ENCODE peak calls at places on chromosomes 12 and 14, in eight cellular contexts. Z is PC-3, X is ascending aorta, U is right atrium auricular region, P is OCI-LY7, M is suprapubic skin, Y is transverse colon, E is DND-41. G is an unnamed sample.

GRCh38 chr14:68659021-68659931 is 133.6 kb downstream of the ZFP36L1 start:
- DNase-seq in E (no peak), X (no peak), Z (no peak), P (no peak), M (no peak), U (peak; percentile 58), Y (no peak), G (no peak)

GRCh38 chr12:33596061-33596460 is 156.4 kb upstream of the SYT10 start:
- DNase-seq in Z (no peak), M (no peak), U (no peak), E (no peak), X (no peak), Y (no peak), P (no peak), G (no peak)

GRCh38 chr14:89719371-89720075 is 235.0 kb downstream of the EFCAB11 start:
- DNase-seq in X (no peak), E (no peak), Y (no peak), U (no peak), Z (no peak), P (no peak), M (no peak), G (no peak)

GRCh38 chr12:63440063-63440462 is 228.2 kb downstream of the DPY19L2 start:
- DNase-seq in E (no peak), M (no peak), P (no peak), Z (peak; percentile 5), Y (no peak), U (no peak), X (no peak), G (no peak)

GRCh38 chr14:32028599-32028998 is 48.5 kb upstream of the ARHGAP5 start:
- DNase-seq in E (no peak), P (peak; percentile 1), U (no peak), Z (peak; percentile 70), M (no peak), Y (no peak), X (no peak), G (no peak)

GRCh38 chr14:92677087-92677668 is 71.2 kb downstream of the LGMN start:
- DNase-seq in Y (no peak), X (no peak), Z (no peak), E (no peak), P (peak; percentile 36), M (no peak), U (no peak), G (no peak)

GRCh38 chr12:28489256-28489655 is 299.0 kb downstream of the CCDC91 start:
- DNase-seq in U (no peak), X (no peak), Z (no peak), E (no peak), P (no peak), M (no peak), Y (no peak), G (peak; percentile 24)

GRCh38 chr12:70049596-70050360 is 193.5 kb upstream of the CNOT2 start:
- DNase-seq in M (no peak), E (no peak), Y (peak; percentile 14), P (peak; percentile 26), Z (peak; percentile 96), X (no peak), U (no peak), G (no peak)

GRCh38 chr14:100864960-100865681 is 38.4 kb downstream of the RTL1 start:
- DNase-seq in P (no peak), X (no peak), M (peak; percentile 40), Y (no peak), U (no peak), Z (peak; percentile 42), E (no peak), G (no peak)

GRCh38 chr12:101637936-101638335 is 43.2 kb downstream of the MYBPC1 start:
- DNase-seq in U (no peak), M (no peak), Y (no peak), P (no peak), X (no peak), Z (no peak), E (no peak), G (no peak)

GRCh38 chr14:81450100-81450531 is 50.0 kb upstream of the STON2 start:
- DNase-seq in E (no peak), X (no peak), Z (no peak), U (peak; percentile 72), Y (no peak), P (no peak), M (no peak), G (no peak)

GRCh38 chr12:129606239-129606638 is 297.6 kb downstream of the TMEM132D start:
- DNase-seq in U (no peak), P (no peak), X (no peak), Y (no peak), M (no peak), E (no peak), Z (no peak), G (no peak)

GRCh38 chr14:53450871-53451270 is 297.7 kb upstream of the DDHD1 start:
- DNase-seq in E (no peak), M (no peak), U (no peak), X (no peak), Y (peak; percentile 45), Z (peak; percentile 66), P (no peak), G (peak; percentile 11)

GRCh38 chr12:103566398-103566797 is 20.7 kb upstream of the STAB2 start:
- DNase-seq in Y (no peak), P (no peak), X (no peak), E (no peak), U (no peak), M (no peak), Z (no peak), G (no peak)

GRCh38 chr12:50220357-50221061 is 53.3 kb upstream of the CERS5 start:
- DNase-seq in U (no peak), X (no peak), M (no peak), Z (peak; percentile 78), E (peak; percentile 50), Y (no peak), P (peak; percentile 45), G (peak; percentile 50)
- TF ChIP-seq CTCF in U (no peak), X (no peak), M (no peak), Z (no peak), E (no peak), Y (no peak), P (no peak), G (no peak)

GRCh38 chr12:104742551-104742961 is 215.5 kb downstream of the SLC41A2 start:
- DNase-seq in U (no peak), P (no peak), X (no peak), M (no peak), Z (no peak), E (no peak), Y (no peak), G (no peak)

GRCh38 chr12:104740668-104741067 is 217.4 kb downstream of the SLC41A2 start:
- DNase-seq in P (peak; percentile 52), Y (peak; percentile 41), Z (no peak), U (no peak), E (no peak), M (no peak), X (no peak), G (no peak)

GRCh38 chr12:104743181-104743580 is 214.9 kb downstream of the SLC41A2 start:
- DNase-seq in Y (no peak), M (no peak), E (no peak), P (no peak), X (no peak), Z (no peak), U (no peak), G (no peak)

GRCh38 chr12:104741072-104741471 is 217.0 kb downstream of the SLC41A2 start:
- DNase-seq in Y (no peak), E (no peak), U (no peak), M (no peak), X (no peak), Z (no peak), P (no peak), G (no peak)

DNA sequence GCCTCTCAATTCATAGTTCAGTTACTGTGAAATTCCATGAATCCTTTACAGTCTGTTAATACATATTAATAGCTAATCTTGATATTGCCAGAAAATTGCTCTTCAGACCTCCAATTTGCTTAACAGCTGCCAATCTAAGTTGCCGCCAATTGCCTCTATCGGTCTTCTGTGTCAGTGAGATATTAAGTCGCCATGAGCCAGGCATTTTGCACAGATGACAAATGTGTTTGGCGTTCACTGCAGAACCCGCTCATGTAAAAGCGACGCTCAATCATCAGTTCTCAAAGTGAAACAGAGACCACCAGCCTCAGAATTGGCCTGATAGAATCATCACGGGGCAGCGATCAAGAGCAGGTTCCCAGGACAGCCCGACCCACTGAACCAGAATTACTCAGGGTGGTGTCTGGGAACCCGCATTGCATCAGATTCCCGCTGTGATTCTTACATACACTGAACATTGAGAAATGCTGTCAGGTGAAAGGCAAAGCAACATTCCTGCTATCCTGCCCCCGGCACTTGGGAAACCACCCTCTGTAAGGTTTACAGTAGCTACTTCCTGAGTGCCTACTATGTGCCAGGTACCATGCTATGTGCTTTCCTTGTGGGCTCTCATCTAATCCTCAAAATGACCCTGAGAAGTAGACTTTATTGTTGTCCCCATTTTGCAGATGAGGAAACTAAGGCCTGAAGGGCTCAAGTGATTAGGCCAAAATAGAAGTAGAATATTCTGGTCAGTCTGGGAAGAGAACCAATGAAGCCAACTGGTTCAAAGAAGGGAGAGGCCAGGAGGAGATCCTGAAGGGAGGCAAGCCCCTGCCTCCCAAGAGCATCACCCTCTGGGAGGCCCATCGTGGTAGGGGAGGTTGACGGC is 216.4 kb downstream of the SLC41A2 start:
- DNase-seq in U (no peak), E (no peak), X (no peak), M (no peak), P (no peak), Y (no peak), Z (no peak), G (no peak)
- H3K27ac ChIP-seq in U (peak overlapping the region; percentile 77), E (peak overlapping the region; percentile 7), X (peak overlapping the region; percentile 71), M (no peak overlapping the region), P (no peak overlapping the region), Y (peak overlapping the region; percentile 44), Z (no peak overlapping the region), G (no peak overlapping the region)

DNA sequence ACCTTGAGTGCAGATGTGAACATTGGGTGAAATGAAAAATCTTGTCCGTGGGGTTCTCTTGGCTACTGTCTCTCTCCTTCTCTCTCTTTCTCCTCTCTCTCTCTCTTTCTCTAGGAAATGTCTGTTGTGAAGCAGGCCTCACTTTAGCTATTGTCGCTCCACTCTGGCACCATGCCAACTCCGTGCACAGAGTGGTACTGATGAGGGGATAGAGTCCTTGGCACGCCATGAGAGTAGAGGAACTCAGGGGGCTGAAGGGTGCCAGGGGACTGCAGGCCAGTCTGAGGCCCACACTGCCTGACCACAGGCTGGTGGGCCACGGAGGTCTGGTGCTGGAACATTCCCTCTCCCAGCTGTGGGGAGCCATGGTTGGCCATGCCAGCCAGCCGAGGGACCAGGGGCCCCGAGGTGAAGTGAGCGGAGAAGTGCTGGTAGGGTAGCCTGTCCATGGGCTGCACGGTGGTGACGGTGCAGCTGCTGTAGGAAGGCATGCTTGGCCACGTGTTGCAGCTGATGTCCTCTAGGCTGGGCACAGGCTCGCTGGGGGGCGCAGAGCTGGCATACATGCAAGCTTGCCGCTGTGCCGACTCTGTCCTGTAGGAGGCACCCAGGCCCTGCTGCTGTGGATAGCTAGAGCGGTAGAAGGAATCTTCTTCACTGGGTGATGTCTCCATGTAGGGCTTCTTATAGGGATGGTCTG is 50.4 kb downstream of the TBX5 start:
- DNase-seq in X (no peak), E (peak; percentile 5), U (no peak), M (no peak), Z (peak; percentile 3), Y (no peak), P (no peak), G (no peak)
- TF ChIP-seq CTCF in X (no peak), E (peak; percentile 44), U (peak; percentile 52), M (no peak), Z (peak; percentile 31), Y (no peak), P (peak; percentile 40), G (no peak)

DNA sequence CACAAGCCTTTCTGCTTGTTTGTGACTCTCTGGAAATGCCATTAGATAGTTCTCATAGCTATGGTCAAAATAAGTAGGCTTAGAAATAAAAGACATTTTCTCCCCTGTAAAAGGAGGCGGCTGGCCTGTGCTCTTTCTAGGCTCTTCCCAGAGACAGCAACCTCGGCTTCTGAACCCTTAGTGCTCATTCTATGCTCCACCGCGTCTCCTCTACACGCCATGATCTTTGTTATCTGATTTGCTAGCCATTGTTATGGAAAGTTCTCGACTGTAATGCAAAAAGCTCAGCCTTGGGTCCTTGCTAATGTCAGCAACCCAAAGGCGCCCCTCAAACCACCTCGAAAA is 64.5 kb downstream of the CRADD start:
- DNase-seq in M (no peak), Z (peak; percentile 45), Y (no peak), P (no peak), U (no peak), E (no peak), X (no peak), G (no peak)
- H3K27ac ChIP-seq in M (peak overlapping the region; percentile 85), Z (peak overlapping the region; percentile 78), Y (peak overlapping the region; percentile 90), P (no peak overlapping the region), U (peak overlapping the region; percentile 82), E (peak overlapping the region; percentile 89), X (peak overlapping the region; percentile 93), G (peak overlapping the region; percentile 46)

G was measured in brain microvascular endothelial cell.